ENCODE peak calls at places on chromosomes 6 and 20, in ten cellular contexts. Q is right atrium auricular region, R is psoas muscle, X is hepatocyte, A is RWPE2, S is GM12865, H is SK-N-SH, C is heart right ventricle, Y is IMR-90, M is choroid plexus epithelial cell. I is an unnamed sample.

GRCh38 chr6:81790034-81790433 is 37.6 kb upstream of the TENT5A start:
- DNase-seq in Q (no peak), R (no peak), X (no peak), A (no peak), S (no peak), H (no peak), C (no peak), Y (no peak), M (no peak), I (no peak)

GRCh38 chr6:42393339-42393738 is 58.4 kb downstream of the TRERF1 start:
- DNase-seq in Q (no peak), R (no peak), X (no peak), A (no peak), S (no peak), H (no peak), C (no peak), Y (no peak), M (no peak), I (no peak)

GRCh38 chr6:14987490-14987889 is 258.4 kb upstream of the JARID2 start:
- DNase-seq in Q (no peak), R (no peak), X (no peak), A (no peak), S (no peak), H (no peak), C (no peak), Y (no peak), M (no peak), I (no peak)

GRCh38 chr20:60372282-60372681 is 414.1 kb downstream of the CDH26 start:
- DNase-seq in Q (no peak), R (no peak), X (no peak), A (no peak), S (no peak), H (no peak), C (no peak), Y (no peak), M (no peak), I (no peak)

GRCh38 chr6:76940186-76940585 is 523.1 kb downstream of the HTR1B start:
- DNase-seq in Q (no peak), R (no peak), X (no peak), A (no peak), S (no peak), H (no peak), C (no peak), Y (no peak), M (peak; percentile 8), I (no peak)

GRCh38 chr6:169839898-169840631 is 88.6 kb downstream of the ERMARD start:
- DNase-seq in Q (peak; percentile 44), R (no peak), X (no peak), A (peak; percentile 55), S (no peak), H (peak; percentile 8), C (no peak), Y (no peak), M (no peak), I (no peak)

GRCh38 chr6:35468980-35469710 is 944 bp downstream of the RPL10A start:
- DNase-seq in Q (no peak), R (peak; percentile 52), X (no peak), A (no peak), S (peak; percentile 39), H (no peak), C (no peak), Y (no peak), M (no peak), I (no peak)

GRCh38 chr6:154414021-154414813 is 57.6 kb upstream of the IPCEF1 start:
- DNase-seq in Q (no peak), R (no peak), X (no peak), A (no peak), S (no peak), H (no peak), C (no peak), Y (peak; percentile 89), M (peak; percentile 34), I (no peak)

GRCh38 chr20:63703976-63704748 is 3.6 kb downstream of the ARFRP1 start:
- DNase-seq in Q (no peak), R (no peak), X (peak; percentile 3), A (peak; percentile 86), S (no peak), H (no peak), C (no peak), Y (no peak), M (no peak), I (no peak)

GRCh38 chr6:155402656-155403304 is 52.9 kb downstream of the NOX3 start:
- DNase-seq in Q (no peak), R (no peak), X (no peak), A (no peak), S (no peak), H (no peak), C (no peak), Y (no peak), M (no peak), I (no peak)

GRCh38 chr6:91534614-91535013 is 947.7 kb upstream of the MAP3K7 start:
- DNase-seq in Q (no peak), R (no peak), X (no peak), A (no peak), S (no peak), H (no peak), C (no peak), Y (no peak), M (no peak), I (no peak)
- TF ChIP-seq CTCF in Q (no peak), R (no peak), X (no peak), A (no peak), S (peak; percentile 6), H (peak; percentile 32), C (no peak), Y (peak; percentile 7), M (no peak), I (no peak)

DNA sequence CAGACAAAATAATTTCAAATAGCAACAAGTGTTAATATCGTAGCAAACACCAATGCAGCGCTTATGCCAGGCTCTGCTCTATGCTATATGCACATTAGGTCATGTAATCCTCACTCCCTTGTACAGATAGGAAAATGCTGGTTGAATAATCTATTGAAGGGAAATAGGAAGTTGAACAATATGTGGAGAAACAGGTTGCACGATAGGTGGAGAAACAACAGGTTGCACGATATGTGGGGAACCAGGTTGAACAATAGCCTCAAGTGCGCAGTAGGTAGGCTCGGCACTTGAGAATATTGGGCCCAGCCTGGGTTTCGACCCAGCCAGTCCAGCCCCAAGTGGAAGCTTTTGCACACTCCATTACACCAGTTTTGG is 91.1 kb upstream of the SIRPA start:
- DNase-seq in Q (no peak), R (no peak), X (no peak), A (no peak), S (no peak), H (no peak), C (no peak), Y (no peak), M (no peak), I (no peak)
- H3K4me3 ChIP-seq in Q (no peak overlapping the region), R (peak overlapping the region; percentile 77), X (no peak overlapping the region), A (no peak overlapping the region), S (no peak overlapping the region), H (no peak overlapping the region), C (peak overlapping the region; percentile 65), Y (no peak overlapping the region), M (no peak overlapping the region), I (no peak overlapping the region)

GRCh38 chr6:144873653-144874378 is 588.7 kb downstream of the UTRN start:
- DNase-seq in Q (no peak), R (no peak), X (no peak), A (no peak), S (no peak), H (no peak), C (no peak), Y (no peak), M (peak; percentile 47), I (no peak)

GRCh38 chr6:144877118-144877517 is 592.0 kb downstream of the UTRN start:
- DNase-seq in Q (no peak), R (no peak), X (no peak), A (no peak), S (no peak), H (no peak), C (no peak), Y (no peak), M (no peak), I (no peak)

GRCh38 chr6:144878577-144878976 is 593.4 kb downstream of the UTRN start:
- DNase-seq in Q (no peak), R (no peak), X (no peak), A (no peak), S (no peak), H (peak; percentile 38), C (no peak), Y (no peak), M (no peak), I (no peak)

GRCh38 chr6:144879436-144879835 is 594.3 kb downstream of the UTRN start:
- DNase-seq in Q (no peak), R (no peak), X (no peak), A (no peak), S (no peak), H (no peak), C (no peak), Y (no peak), M (no peak), I (no peak)

DNA sequence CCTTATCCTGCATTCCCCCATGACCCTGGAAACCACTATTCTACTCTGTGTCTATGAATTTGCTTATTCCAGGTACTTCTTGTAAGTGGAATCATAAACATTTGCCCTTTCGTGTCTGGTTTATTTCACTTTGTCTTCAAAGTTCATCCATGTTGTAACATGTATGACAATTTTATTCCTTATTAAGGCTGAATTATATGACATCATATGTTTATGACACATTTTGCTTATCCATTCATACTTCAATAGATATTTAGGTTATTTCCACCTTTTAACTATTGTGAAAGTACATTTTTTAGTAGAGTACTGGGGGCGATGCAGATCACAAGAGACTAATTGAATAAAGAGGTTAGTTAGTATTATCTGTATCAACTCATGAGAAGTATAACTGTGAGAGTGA is 591.6 kb downstream of the UTRN start:
- DNase-seq in Q (no peak), R (no peak), X (no peak), A (no peak), S (no peak), H (no peak), C (no peak), Y (no peak), M (no peak), I (no peak)
- TF ChIP-seq CTCF in Q (no peak), R (no peak), X (no peak), A (no peak), S (no peak), H (no peak), C (no peak), Y (no peak), M (no peak), I (no peak)

DNA sequence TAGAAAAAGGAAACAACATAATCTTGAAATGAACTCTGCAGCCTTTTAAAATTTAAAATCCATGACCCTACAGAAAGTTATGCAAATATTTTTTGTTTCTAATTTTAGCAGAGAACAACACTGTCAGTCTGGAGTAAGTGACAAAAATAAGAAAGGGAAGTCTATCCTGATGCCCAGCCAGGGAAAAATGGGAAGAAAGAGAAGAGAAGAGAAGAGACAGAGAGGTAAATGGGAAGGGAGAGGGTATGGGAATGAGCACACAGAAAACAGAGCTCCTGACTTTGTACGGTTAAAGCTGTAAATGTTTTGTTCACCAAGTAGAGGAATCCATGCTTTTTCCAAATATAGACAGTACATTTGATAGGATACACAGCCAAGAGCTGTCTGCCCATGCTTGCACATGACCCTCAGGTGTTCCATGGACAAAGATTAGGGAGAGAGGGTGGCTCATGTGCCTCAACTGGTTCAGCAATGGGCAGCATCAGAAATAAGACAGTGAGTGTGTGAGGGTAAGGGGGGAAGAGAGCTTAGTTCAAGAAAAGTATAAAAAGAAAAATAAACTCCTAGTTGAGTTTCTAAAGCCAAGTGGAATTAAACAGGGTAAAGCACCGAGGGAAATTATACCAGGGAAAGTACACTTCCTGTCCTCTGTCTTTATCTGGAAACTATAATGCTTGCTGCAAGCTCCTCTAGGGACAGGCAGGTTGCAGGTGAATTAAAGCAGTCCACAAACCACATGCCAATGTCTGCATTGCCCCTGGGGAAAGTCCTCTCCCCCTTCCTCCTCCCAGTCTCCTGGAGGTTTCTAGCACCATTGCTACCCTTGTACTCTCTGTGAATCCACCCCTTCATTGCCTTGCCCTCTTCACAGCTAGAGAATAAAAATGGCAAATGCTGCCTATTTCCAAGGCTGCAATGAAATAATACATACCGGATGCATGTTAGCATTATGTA is 30.0 kb downstream of the MAP3K5 start:
- DNase-seq in Q (no peak), R (no peak), X (no peak), A (no peak), S (peak; percentile 55), H (no peak), C (no peak), Y (no peak), M (no peak), I (no peak)
- H3K4me3 ChIP-seq in Q (no peak overlapping the region), R (peak overlapping the region; percentile 42), X (no peak overlapping the region), A (no peak overlapping the region), S (peak overlapping the region; percentile 47), H (no peak overlapping the region), C (peak overlapping the region; percentile 27), Y (no peak overlapping the region), M (no peak overlapping the region), I (no peak overlapping the region)